ENCODE peak calls at places on chromosome 5, in eight cellular contexts. E is CD8-positive, alpha-beta memory T cell; S is left ventricle myocardium inferior; J is heart right ventricle; D is cardiac muscle cell; Z is Peyer's patch; C is naive thymus-derived CD4-positive, alpha-beta T cell; N is CD8-positive, alpha-beta T cell. I is an unnamed sample. For H3K27me3, the result is how much of the 10 kb centered on the place peaks cover.

GRCh38 chr5:113034182-113034773 is 57.7 kb downstream of the DCP2 start:
- DNase-seq in J (peak), C (no peak), E (no peak), Z (no peak), S (no peak), D (peak), N (no peak), I (no peak)

GRCh38 chr5:159814810-159815585 is 101.3 kb upstream of the ADRA1B start:
- DNase-seq in C (no peak), N (no peak), J (no peak), Z (no peak), S (no peak), D (no peak), E (no peak), I (no peak)

GRCh38 chr5:154712518-154713437 is 42.4 kb upstream of the LARP1 start:
- DNase-seq in C (no peak), J (no peak), N (no peak), E (no peak), D (no peak), Z (peak), S (no peak), I (no peak)

GRCh38 chr5:125551246-125551645 is 804.8 kb upstream of the ZNF608 start:
- DNase-seq in S (no peak), N (no peak), D (no peak), J (no peak), C (no peak), Z (no peak), E (no peak), I (no peak)

GRCh38 chr5:135203593-135204036 is 169.6 kb upstream of the PITX1 start:
- DNase-seq in E (no peak), N (no peak), C (no peak), D (no peak), S (no peak), J (no peak), Z (no peak), I (no peak)

GRCh38 chr5:134247825-134248224 is 22.0 kb upstream of the PPP2CA start:
- DNase-seq in C (no peak), N (no peak), D (no peak), Z (no peak), J (no peak), S (no peak), E (no peak), I (no peak)

GRCh38 chr5:133885566-133885965 is 82.9 kb downstream of the C5orf15 start:
- DNase-seq in C (no peak), N (no peak), J (no peak), S (no peak), Z (no peak), E (no peak), D (no peak), I (no peak)

GRCh38 chr5:119072496-119072895 is 1.6 kb downstream of the DMXL1 start:
- DNase-seq in Z (no peak), C (no peak), D (no peak), J (no peak), N (no peak), S (no peak), E (no peak), I (no peak)

GRCh38 chr5:42772265-42772993 is 15.8 kb downstream of the CCDC152 start:
- DNase-seq in C (no peak), S (no peak), D (peak), E (no peak), N (no peak), Z (no peak), J (no peak), I (no peak)

GRCh38 chr5:85614482-85614881 is 1003.3 kb upstream of the COX7C start:
- DNase-seq in Z (no peak), S (no peak), N (no peak), E (no peak), D (no peak), J (no peak), C (no peak), I (no peak)

GRCh38 chr5:179276838-179277395 is 68.3 kb downstream of the ADAMTS2 start:
- DNase-seq in J (no peak), E (no peak), C (no peak), D (no peak), N (no peak), S (no peak), Z (no peak), I (no peak)

GRCh38 chr5:142253938-142254895 is 70.6 kb downstream of the SPRY4 start:
- DNase-seq in N (no peak), Z (no peak), C (no peak), E (no peak), J (no peak), D (peak), S (no peak), I (no peak)

GRCh38 chr5:16552666-16553343 is 64.0 kb downstream of the RETREG1 start:
- DNase-seq in J (peak), S (peak), D (peak), Z (peak), E (no peak), N (peak), C (no peak), I (peak)

GRCh38 chr5:144436007-144436406 is 265.3 kb downstream of the KCTD16 start:
- DNase-seq in C (no peak), N (no peak), E (no peak), Z (no peak), J (no peak), D (no peak), S (no peak), I (no peak)

DNA sequence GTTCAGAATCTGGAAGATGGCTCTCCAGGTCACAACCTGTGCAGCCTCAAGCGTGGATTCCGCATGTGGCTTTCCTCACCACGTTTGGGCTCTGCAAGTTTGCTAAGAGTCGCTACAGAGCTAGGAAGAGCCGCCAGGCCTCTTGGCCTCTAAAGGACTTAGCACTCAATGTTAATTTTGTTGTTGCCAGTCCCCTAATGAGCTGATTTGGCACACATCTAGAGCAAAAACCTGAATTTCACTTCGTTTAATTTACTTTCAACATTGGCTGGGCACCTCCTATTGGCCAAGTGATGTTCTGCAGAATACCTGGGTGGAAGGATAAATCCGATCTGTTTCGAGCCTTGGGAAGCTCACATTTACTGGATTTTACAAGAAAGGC is 65.8 kb upstream of the UNC5A start:
- DNase-seq in N (no peak), J (no peak), Z (peak), E (no peak), S (no peak), D (no peak), C (no peak), I (no peak)
- H3K27me3 ChIP-seq in N (under half), J (half or more), Z (under half), E (half or more), S (half or more), D (under half), C (under half), I (under half)

DNA sequence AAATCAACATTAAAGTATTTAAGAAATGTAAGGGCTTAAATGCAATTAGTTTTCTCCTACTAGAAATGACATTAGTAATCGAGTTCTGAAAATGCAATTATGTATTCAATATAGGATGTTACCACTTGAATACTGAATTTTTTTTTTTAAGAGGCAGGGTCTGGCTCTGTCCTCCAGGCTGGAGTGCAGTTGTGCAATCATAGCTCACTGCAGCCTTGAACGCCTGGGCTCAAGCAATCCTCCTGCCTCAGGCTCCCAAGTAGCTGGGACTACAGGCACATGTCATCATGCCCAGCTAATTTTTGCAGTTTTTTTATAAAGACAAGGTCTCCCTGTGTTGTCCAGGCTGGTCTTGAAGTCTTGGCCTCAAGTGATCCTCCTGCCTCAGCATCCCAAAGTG is 1.5 kb downstream of the CDC20B start:
- DNase-seq in N (no peak), C (no peak), D (no peak), S (no peak), Z (no peak), E (no peak), J (no peak), I (no peak)
- H3K27me3 ChIP-seq in N (under half), C (under half), D (under half), S (half or more), Z (under half), E (under half), J (under half), I (under half)

DNA sequence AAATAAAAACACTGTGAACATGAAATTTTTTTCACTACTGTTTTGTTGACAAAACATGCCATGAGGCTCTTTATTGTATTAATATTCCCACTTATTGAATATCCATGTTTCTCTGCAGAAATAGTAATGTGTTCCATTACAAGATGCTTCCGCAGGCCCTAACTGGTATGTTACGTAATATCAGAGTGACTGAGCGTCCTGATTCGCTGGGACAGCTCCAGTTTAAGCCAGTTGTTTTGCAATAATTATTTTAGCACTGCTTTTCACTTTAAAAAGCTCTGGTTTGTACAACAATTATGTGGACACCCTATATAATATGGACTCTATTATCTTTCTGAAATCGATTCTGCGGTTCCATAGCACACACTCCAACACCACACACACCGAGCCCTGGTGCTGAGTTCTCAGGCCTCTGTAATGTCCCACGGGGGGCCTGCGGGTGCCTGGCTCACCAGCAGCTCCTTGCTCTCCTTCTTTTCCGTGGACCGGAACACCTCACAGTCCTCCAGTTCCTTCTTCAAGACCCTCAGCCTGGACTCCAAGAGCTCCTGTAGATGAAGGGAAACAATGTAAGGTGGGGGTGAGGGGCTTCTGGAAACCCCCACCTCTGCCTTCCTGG is 1.8 kb downstream of the TRIM7 start:
- DNase-seq in C (no peak), Z (no peak), S (no peak), N (no peak), E (no peak), D (peak), J (no peak), I (peak)
- H3K27me3 ChIP-seq in C (under half), Z (under half), S (under half), N (under half), E (under half), D (half or more), J (under half), I (under half)

GRCh38 chr5:173238312-173239232 is 3.6 kb upstream of the NKX2-5 start:
- DNase-seq in N (no peak), S (no peak), C (no peak), Z (no peak), J (no peak), D (peak), E (no peak), I (no peak)

GRCh38 chr5:173239233-173239593 is 4.2 kb upstream of the NKX2-5 start:
- DNase-seq in J (no peak), N (no peak), D (no peak), E (no peak), S (no peak), Z (no peak), C (no peak), I (no peak)

GRCh38 chr5:173236531-173237501 is 1.8 kb upstream of the NKX2-5 start:
- DNase-seq in J (no peak), C (no peak), Z (no peak), S (no peak), E (no peak), N (no peak), D (no peak), I (no peak)

GRCh38 chr5:173235499-173236394 is 741 bp upstream of the NKX2-5 start:
- DNase-seq in Z (peak), E (no peak), N (no peak), C (no peak), J (no peak), S (no peak), D (no peak), I (no peak)

GRCh38 chr5:173237821-173238220 is 2.8 kb upstream of the NKX2-5 start:
- DNase-seq in D (no peak), C (no peak), J (no peak), S (no peak), Z (no peak), N (no peak), E (no peak), I (no peak)
- H3K27me3 ChIP-seq in D (under half), C (under half), J (half or more), S (half or more), Z (under half), N (half or more), E (half or more), I (half or more)

GRCh38 chr5:158142182-158142581 is 283.2 kb upstream of the CLINT1 start:
- DNase-seq in Z (no peak), C (no peak), J (no peak), D (no peak), S (no peak), N (no peak), E (no peak), I (no peak)
- H3K27me3 ChIP-seq in Z (under half), C (under half), J (under half), D (under half), S (under half), N (under half), E (under half), I (under half)

GRCh38 chr5:175444060-175444904 is at the start of gene DRD1:
- DNase-seq in Z (no peak), D (peak), J (no peak), S (no peak), C (no peak), E (peak), N (peak), I (no peak)
- H3K27me3 ChIP-seq in Z (under half), D (half or more), J (half or more), S (half or more), C (under half), E (under half), N (under half), I (under half)

GRCh38 chr5:170343177-170343576 is 45.6 kb upstream of the LCP2 start:
- DNase-seq in S (no peak), N (no peak), E (no peak), D (no peak), J (no peak), Z (no peak), C (no peak), I (no peak)
- H3K27me3 ChIP-seq in S (under half), N (under half), E (under half), D (under half), J (under half), Z (under half), C (under half), I (under half)